ENCODE peak calls at places on chromosomes 13 and 19, in seven cellular contexts. One of them, this sample, is unnamed.

GRCh38 chr13:98775844-98776598 is 23.5 kb upstream of the SLC15A1 start:
- DNase-seq in progenitor cell of endocrine pancreas: no peak
- DNase-seq in activated CD4-positive, alpha-beta T cell treated with anti-CD3 and anti-CD28 coated beads, Interleukin-2, amount 50 U/mL, for 24 hours: no peak
- DNase-seq in GM06990: no peak
- DNase-seq in WTC11: no peak
- DNase-seq in GM12892: no peak
- DNase-seq in B cell: no peak
- DNase-seq in this sample: peak; percentile 33

GRCh38 chr19:1315470-1316166 is 29.9 kb downstream of the EFNA2 start:
- DNase-seq in GM12892: peak; percentile 78
- DNase-seq in GM06990: peak; percentile 45
- DNase-seq in activated CD4-positive, alpha-beta T cell treated with anti-CD3 and anti-CD28 coated beads, Interleukin-2, amount 50 U/mL, for 24 hours: no peak
- DNase-seq in progenitor cell of endocrine pancreas: peak; percentile 33
- DNase-seq in WTC11: peak; percentile 66
- DNase-seq in B cell: peak; percentile 63
- DNase-seq in this sample: peak; percentile 56

GRCh38 chr19:1294688-1295087 is 9.0 kb downstream of the EFNA2 start:
- DNase-seq in GM06990: no peak
- DNase-seq in WTC11: no peak
- DNase-seq in progenitor cell of endocrine pancreas: no peak
- DNase-seq in B cell: no peak
- DNase-seq in activated CD4-positive, alpha-beta T cell treated with anti-CD3 and anti-CD28 coated beads, Interleukin-2, amount 50 U/mL, for 24 hours: no peak
- DNase-seq in GM12892: no peak
- DNase-seq in this sample: no peak

GRCh38 chr13:110023729-110024645 is 237.6 kb upstream of the IRS2 start:
- DNase-seq in B cell: no peak
- DNase-seq in GM06990: no peak
- DNase-seq in activated CD4-positive, alpha-beta T cell treated with anti-CD3 and anti-CD28 coated beads, Interleukin-2, amount 50 U/mL, for 24 hours: no peak
- DNase-seq in GM12892: no peak
- DNase-seq in progenitor cell of endocrine pancreas: no peak
- DNase-seq in WTC11: no peak
- DNase-seq in this sample: no peak

GRCh38 chr19:50427997-50428425 is 4.7 kb upstream of the MYBPC2 start:
- DNase-seq in GM06990: peak; percentile 81
- DNase-seq in progenitor cell of endocrine pancreas: peak; percentile 42
- DNase-seq in GM12892: no peak
- DNase-seq in WTC11: peak; percentile 81
- DNase-seq in activated CD4-positive, alpha-beta T cell treated with anti-CD3 and anti-CD28 coated beads, Interleukin-2, amount 50 U/mL, for 24 hours: no peak
- DNase-seq in B cell: peak; percentile 91
- DNase-seq in this sample: peak; percentile 62

GRCh38 chr19:44846455-44847143 is 502 bp downstream of the NECTIN2 start:
- DNase-seq in activated CD4-positive, alpha-beta T cell treated with anti-CD3 and anti-CD28 coated beads, Interleukin-2, amount 50 U/mL, for 24 hours: no peak
- DNase-seq in GM06990: no peak
- DNase-seq in progenitor cell of endocrine pancreas: peak; percentile 62
- DNase-seq in WTC11: peak; percentile 94
- DNase-seq in B cell: peak; percentile 29
- DNase-seq in GM12892: no peak
- DNase-seq in this sample: peak; percentile 85

GRCh38 chr13:95404141-95404882 is 103.1 kb upstream of the ABCC4 start:
- DNase-seq in GM12892: peak; percentile 69
- DNase-seq in activated CD4-positive, alpha-beta T cell treated with anti-CD3 and anti-CD28 coated beads, Interleukin-2, amount 50 U/mL, for 24 hours: peak; percentile 56
- DNase-seq in progenitor cell of endocrine pancreas: peak; percentile 73
- DNase-seq in GM06990: peak; percentile 66
- DNase-seq in WTC11: peak; percentile 90
- DNase-seq in B cell: peak; percentile 80
- DNase-seq in this sample: peak; percentile 93

GRCh38 chr19:1825909-1826556 is 14.0 kb upstream of the ATP8B3 start:
- DNase-seq in B cell: peak; percentile 85
- DNase-seq in GM12892: peak; percentile 99
- DNase-seq in WTC11: peak; percentile 93
- DNase-seq in progenitor cell of endocrine pancreas: peak; percentile 86
- DNase-seq in activated CD4-positive, alpha-beta T cell treated with anti-CD3 and anti-CD28 coated beads, Interleukin-2, amount 50 U/mL, for 24 hours: peak; percentile 67
- DNase-seq in GM06990: peak; percentile 54
- DNase-seq in this sample: peak; percentile 96

GRCh38 chr13:41019027-41019487 is at the start of gene ELF1:
- DNase-seq in B cell: peak; percentile 82
- DNase-seq in progenitor cell of endocrine pancreas: no peak
- DNase-seq in GM12892: peak; percentile 20
- DNase-seq in GM06990: peak; percentile 80
- DNase-seq in WTC11: no peak
- DNase-seq in activated CD4-positive, alpha-beta T cell treated with anti-CD3 and anti-CD28 coated beads, Interleukin-2, amount 50 U/mL, for 24 hours: no peak
- DNase-seq in this sample: peak; percentile 23

GRCh38 chr19:1119475-1120217 is 15.9 kb downstream of the GPX4 start:
- DNase-seq in GM12892: no peak
- DNase-seq in progenitor cell of endocrine pancreas: no peak
- DNase-seq in GM06990: no peak
- DNase-seq in B cell: no peak
- DNase-seq in activated CD4-positive, alpha-beta T cell treated with anti-CD3 and anti-CD28 coated beads, Interleukin-2, amount 50 U/mL, for 24 hours: no peak
- DNase-seq in WTC11: no peak
- DNase-seq in this sample: no peak

GRCh38 chr13:25872871-25873607 is 178.8 kb downstream of the SHISA2 start:
- DNase-seq in GM12892: no peak
- DNase-seq in GM06990: no peak
- DNase-seq in B cell: no peak
- DNase-seq in activated CD4-positive, alpha-beta T cell treated with anti-CD3 and anti-CD28 coated beads, Interleukin-2, amount 50 U/mL, for 24 hours: no peak
- DNase-seq in progenitor cell of endocrine pancreas: no peak
- DNase-seq in WTC11: no peak
- DNase-seq in this sample: no peak

GRCh38 chr19:30105723-30106122 is 163.7 kb downstream of the URI1 start:
- DNase-seq in activated CD4-positive, alpha-beta T cell treated with anti-CD3 and anti-CD28 coated beads, Interleukin-2, amount 50 U/mL, for 24 hours: no peak
- DNase-seq in B cell: no peak
- DNase-seq in GM06990: no peak
- DNase-seq in WTC11: no peak
- DNase-seq in progenitor cell of endocrine pancreas: no peak
- DNase-seq in GM12892: no peak
- DNase-seq in this sample: no peak

GRCh38 chr13:111313911-111314425 is 6.5 kb upstream of the TEX29 start:
- DNase-seq in activated CD4-positive, alpha-beta T cell treated with anti-CD3 and anti-CD28 coated beads, Interleukin-2, amount 50 U/mL, for 24 hours: no peak
- DNase-seq in GM12892: no peak
- DNase-seq in progenitor cell of endocrine pancreas: no peak
- DNase-seq in B cell: no peak
- DNase-seq in WTC11: no peak
- DNase-seq in GM06990: no peak
- DNase-seq in this sample: no peak

GRCh38 chr13:42360046-42360445 is 88.1 kb downstream of the AKAP11 start:
- DNase-seq in B cell: no peak
- DNase-seq in activated CD4-positive, alpha-beta T cell treated with anti-CD3 and anti-CD28 coated beads, Interleukin-2, amount 50 U/mL, for 24 hours: no peak
- DNase-seq in GM06990: no peak
- DNase-seq in progenitor cell of endocrine pancreas: no peak
- DNase-seq in WTC11: no peak
- DNase-seq in GM12892: no peak
- DNase-seq in this sample: no peak

GRCh38 chr13:52862358-52863206 is 14.1 kb upstream of the PCDH8 start:
- DNase-seq in B cell: no peak
- DNase-seq in activated CD4-positive, alpha-beta T cell treated with anti-CD3 and anti-CD28 coated beads, Interleukin-2, amount 50 U/mL, for 24 hours: no peak
- DNase-seq in GM12892: no peak
- DNase-seq in progenitor cell of endocrine pancreas: peak; percentile 47
- DNase-seq in GM06990: no peak
- DNase-seq in WTC11: peak; percentile 74
- DNase-seq in this sample: peak; percentile 78

GRCh38 chr19:45117666-45118065 is 24.7 kb downstream of the PPP1R37 start:
- DNase-seq in activated CD4-positive, alpha-beta T cell treated with anti-CD3 and anti-CD28 coated beads, Interleukin-2, amount 50 U/mL, for 24 hours: no peak
- DNase-seq in B cell: no peak
- DNase-seq in progenitor cell of endocrine pancreas: no peak
- DNase-seq in WTC11: no peak
- DNase-seq in GM12892: no peak
- DNase-seq in GM06990: no peak
- DNase-seq in this sample: no peak

GRCh38 chr19:18608805-18609716 is 2.5 kb upstream of the CRLF1 start:
- DNase-seq in progenitor cell of endocrine pancreas: no peak
- DNase-seq in WTC11: no peak
- DNase-seq in B cell: no peak
- DNase-seq in GM12892: no peak
- DNase-seq in GM06990: no peak
- DNase-seq in activated CD4-positive, alpha-beta T cell treated with anti-CD3 and anti-CD28 coated beads, Interleukin-2, amount 50 U/mL, for 24 hours: no peak
- DNase-seq in this sample: no peak

GRCh38 chr13:112061367-112062046 is 5.4 kb upstream of the SOX1 start:
- DNase-seq in GM12892: no peak
- DNase-seq in B cell: no peak
- DNase-seq in WTC11: peak; percentile 43
- DNase-seq in activated CD4-positive, alpha-beta T cell treated with anti-CD3 and anti-CD28 coated beads, Interleukin-2, amount 50 U/mL, for 24 hours: no peak
- DNase-seq in GM06990: no peak
- DNase-seq in progenitor cell of endocrine pancreas: no peak
- DNase-seq in this sample: peak; percentile 41

GRCh38 chr19:38557205-38557799 is 60.5 kb downstream of the MAP4K1 start:
- DNase-seq in progenitor cell of endocrine pancreas: no peak
- DNase-seq in activated CD4-positive, alpha-beta T cell treated with anti-CD3 and anti-CD28 coated beads, Interleukin-2, amount 50 U/mL, for 24 hours: no peak
- DNase-seq in GM12892: no peak
- DNase-seq in WTC11: no peak
- DNase-seq in B cell: peak; percentile 36
- DNase-seq in GM06990: peak; percentile 66
- DNase-seq in this sample: no peak

GRCh38 chr19:54470991-54471782 is 1.9 kb downstream of the CDC42EP5 start:
- DNase-seq in GM12892: no peak
- DNase-seq in activated CD4-positive, alpha-beta T cell treated with anti-CD3 and anti-CD28 coated beads, Interleukin-2, amount 50 U/mL, for 24 hours: no peak
- DNase-seq in WTC11: peak; percentile 55
- DNase-seq in GM06990: no peak
- DNase-seq in progenitor cell of endocrine pancreas: no peak
- DNase-seq in B cell: no peak
- DNase-seq in this sample: peak; percentile 39

GRCh38 chr19:31963741-31964140 is 381.7 kb upstream of the ZNF507 start:
- DNase-seq in GM06990: no peak
- DNase-seq in GM12892: no peak
- DNase-seq in progenitor cell of endocrine pancreas: no peak
- DNase-seq in WTC11: no peak
- DNase-seq in activated CD4-positive, alpha-beta T cell treated with anti-CD3 and anti-CD28 coated beads, Interleukin-2, amount 50 U/mL, for 24 hours: no peak
- DNase-seq in B cell: no peak
- DNase-seq in this sample: no peak

GRCh38 chr19:6503407-6504201 is 1.5 kb upstream of the TUBB4A start:
- DNase-seq in GM12892: no peak
- DNase-seq in B cell: no peak
- DNase-seq in GM06990: no peak
- DNase-seq in activated CD4-positive, alpha-beta T cell treated with anti-CD3 and anti-CD28 coated beads, Interleukin-2, amount 50 U/mL, for 24 hours: no peak
- DNase-seq in WTC11: no peak
- DNase-seq in progenitor cell of endocrine pancreas: no peak
- DNase-seq in this sample: no peak

GRCh38 chr13:40170982-40171381 is 495.5 kb downstream of the FOXO1 start:
- DNase-seq in GM12892: no peak
- DNase-seq in GM06990: no peak
- DNase-seq in activated CD4-positive, alpha-beta T cell treated with anti-CD3 and anti-CD28 coated beads, Interleukin-2, amount 50 U/mL, for 24 hours: no peak
- DNase-seq in WTC11: no peak
- DNase-seq in progenitor cell of endocrine pancreas: no peak
- DNase-seq in B cell: no peak
- DNase-seq in this sample: no peak

GRCh38 chr19:51576850-51577249 is 5.8 kb downstream of the ZNF175 start:
- DNase-seq in B cell: no peak
- DNase-seq in activated CD4-positive, alpha-beta T cell treated with anti-CD3 and anti-CD28 coated beads, Interleukin-2, amount 50 U/mL, for 24 hours: no peak
- DNase-seq in GM06990: no peak
- DNase-seq in progenitor cell of endocrine pancreas: no peak
- DNase-seq in GM12892: no peak
- DNase-seq in WTC11: no peak
- DNase-seq in this sample: no peak

GRCh38 chr19:13629687-13630357 is 123.5 kb upstream of the CACNA1A start:
- DNase-seq in progenitor cell of endocrine pancreas: no peak
- DNase-seq in GM06990: no peak
- DNase-seq in activated CD4-positive, alpha-beta T cell treated with anti-CD3 and anti-CD28 coated beads, Interleukin-2, amount 50 U/mL, for 24 hours: no peak
- DNase-seq in WTC11: no peak
- DNase-seq in GM12892: no peak
- DNase-seq in B cell: no peak
- DNase-seq in this sample: no peak

GRCh38 chr19:6750062-6750461 is 10.6 kb downstream of the TRIP10 start:
- DNase-seq in GM12892: no peak
- DNase-seq in activated CD4-positive, alpha-beta T cell treated with anti-CD3 and anti-CD28 coated beads, Interleukin-2, amount 50 U/mL, for 24 hours: no peak
- DNase-seq in B cell: no peak
- DNase-seq in WTC11: no peak
- DNase-seq in GM06990: no peak
- DNase-seq in progenitor cell of endocrine pancreas: no peak
- DNase-seq in this sample: no peak

GRCh38 chr13:45503658-45504057 is 38.9 kb downstream of the COG3 start:
- DNase-seq in B cell: no peak
- DNase-seq in GM12892: no peak
- DNase-seq in progenitor cell of endocrine pancreas: no peak
- DNase-seq in WTC11: no peak
- DNase-seq in GM06990: no peak
- DNase-seq in activated CD4-positive, alpha-beta T cell treated with anti-CD3 and anti-CD28 coated beads, Interleukin-2, amount 50 U/mL, for 24 hours: no peak
- DNase-seq in this sample: no peak

GRCh38 chr19:12985049-12985776 is 10.1 kb upstream of the NFIX start:
- DNase-seq in GM06990: no peak
- DNase-seq in B cell: peak; percentile 54
- DNase-seq in activated CD4-positive, alpha-beta T cell treated with anti-CD3 and anti-CD28 coated beads, Interleukin-2, amount 50 U/mL, for 24 hours: no peak
- DNase-seq in progenitor cell of endocrine pancreas: no peak
- DNase-seq in WTC11: no peak
- DNase-seq in GM12892: no peak
- DNase-seq in this sample: no peak

GRCh38 chr19:3224346-3225325 is at the start of gene CELF5:
- DNase-seq in GM12892: peak; percentile 79
- DNase-seq in WTC11: peak; percentile 68
- DNase-seq in GM06990: no peak
- DNase-seq in activated CD4-positive, alpha-beta T cell treated with anti-CD3 and anti-CD28 coated beads, Interleukin-2, amount 50 U/mL, for 24 hours: no peak
- DNase-seq in progenitor cell of endocrine pancreas: peak; percentile 52
- DNase-seq in B cell: peak; percentile 77
- DNase-seq in this sample: no peak

GRCh38 chr13:99467764-99468163 is 33.5 kb upstream of the TM9SF2 start:
- DNase-seq in GM06990: no peak
- DNase-seq in progenitor cell of endocrine pancreas: no peak
- DNase-seq in GM12892: no peak
- DNase-seq in WTC11: no peak
- DNase-seq in B cell: no peak
- DNase-seq in activated CD4-positive, alpha-beta T cell treated with anti-CD3 and anti-CD28 coated beads, Interleukin-2, amount 50 U/mL, for 24 hours: no peak
- DNase-seq in this sample: no peak

GRCh38 chr19:51093510-51094345 is 11.0 kb upstream of the KLK14 start:
- DNase-seq in progenitor cell of endocrine pancreas: no peak
- DNase-seq in WTC11: no peak
- DNase-seq in GM06990: no peak
- DNase-seq in activated CD4-positive, alpha-beta T cell treated with anti-CD3 and anti-CD28 coated beads, Interleukin-2, amount 50 U/mL, for 24 hours: no peak
- DNase-seq in GM12892: no peak
- DNase-seq in B cell: no peak
- DNase-seq in this sample: no peak

GRCh38 chr13:98672947-98673545 is 79.4 kb downstream of the SLC15A1 start:
- DNase-seq in activated CD4-positive, alpha-beta T cell treated with anti-CD3 and anti-CD28 coated beads, Interleukin-2, amount 50 U/mL, for 24 hours: no peak
- DNase-seq in progenitor cell of endocrine pancreas: peak; percentile 42
- DNase-seq in GM06990: peak; percentile 17
- DNase-seq in WTC11: peak; percentile 68
- DNase-seq in GM12892: peak; percentile 40
- DNase-seq in B cell: peak; percentile 64
- DNase-seq in this sample: peak; percentile 77

GRCh38 chr13:76386316-76386715 is 499.9 kb downstream of the KCTD12 start:
- DNase-seq in GM06990: no peak
- DNase-seq in B cell: no peak
- DNase-seq in WTC11: no peak
- DNase-seq in progenitor cell of endocrine pancreas: no peak
- DNase-seq in GM12892: no peak
- DNase-seq in activated CD4-positive, alpha-beta T cell treated with anti-CD3 and anti-CD28 coated beads, Interleukin-2, amount 50 U/mL, for 24 hours: no peak
- DNase-seq in this sample: no peak

GRCh38 chr13:52004508-52005183 is 6.6 kb downstream of the ATP7B start:
- DNase-seq in GM12892: no peak
- DNase-seq in B cell: no peak
- DNase-seq in activated CD4-positive, alpha-beta T cell treated with anti-CD3 and anti-CD28 coated beads, Interleukin-2, amount 50 U/mL, for 24 hours: no peak
- DNase-seq in progenitor cell of endocrine pancreas: no peak
- DNase-seq in WTC11: no peak
- DNase-seq in GM06990: no peak
- DNase-seq in this sample: no peak

GRCh38 chr19:6694147-6694815 is 24.3 kb upstream of the TNFSF14 start:
- DNase-seq in GM06990: no peak
- DNase-seq in B cell: no peak
- DNase-seq in GM12892: no peak
- DNase-seq in WTC11: no peak
- DNase-seq in progenitor cell of endocrine pancreas: no peak
- DNase-seq in activated CD4-positive, alpha-beta T cell treated with anti-CD3 and anti-CD28 coated beads, Interleukin-2, amount 50 U/mL, for 24 hours: no peak
- DNase-seq in this sample: peak; percentile 35

This sample was measured in ELF-1.